ENCODE peak calls at places on chromosome 20, in six cellular contexts. One of them, this sample, is unnamed.

GRCh38 chr20:10469599-10469998 is 34.5 kb downstream of the SLX4IP start:
- DNase-seq in WTC11: no peak
- DNase-seq in psoas muscle: peak
- DNase-seq in HFFc6: peak
- DNase-seq in colonic mucosa: peak
- DNase-seq in brain microvascular endothelial cell: peak
- DNase-seq in this sample: no peak

GRCh38 chr20:15220778-15221565 is 883.6 kb upstream of the FLRT3 start:
- DNase-seq in WTC11: no peak
- DNase-seq in brain microvascular endothelial cell: peak
- DNase-seq in psoas muscle: no peak
- DNase-seq in colonic mucosa: no peak
- DNase-seq in HFFc6: no peak
- DNase-seq in this sample: no peak

GRCh38 chr20:34703573-34704176 is 469 bp upstream of the TP53INP2 start:
- DNase-seq in brain microvascular endothelial cell: peak
- DNase-seq in psoas muscle: no peak
- DNase-seq in colonic mucosa: peak
- DNase-seq in HFFc6: no peak
- DNase-seq in WTC11: peak
- DNase-seq in this sample: no peak

GRCh38 chr20:20864346-20865096 is 152.1 kb upstream of the RALGAPA2 start:
- DNase-seq in HFFc6: peak
- DNase-seq in colonic mucosa: no peak
- DNase-seq in psoas muscle: no peak
- DNase-seq in brain microvascular endothelial cell: no peak
- DNase-seq in WTC11: no peak
- DNase-seq in this sample: no peak

GRCh38 chr20:34705383-34706021 is 1.4 kb downstream of the TP53INP2 start:
- DNase-seq in HFFc6: peak
- DNase-seq in WTC11: peak
- DNase-seq in psoas muscle: no peak
- DNase-seq in colonic mucosa: peak
- DNase-seq in brain microvascular endothelial cell: peak
- DNase-seq in this sample: no peak

GRCh38 chr20:38023181-38024085 is 9.8 kb downstream of the TTI1 start:
- DNase-seq in brain microvascular endothelial cell: peak
- DNase-seq in psoas muscle: no peak
- DNase-seq in HFFc6: peak
- DNase-seq in WTC11: no peak
- DNase-seq in colonic mucosa: no peak
- DNase-seq in this sample: no peak

GRCh38 chr20:36852187-36852586 is 23.8 kb upstream of the TLDC2 start:
- DNase-seq in HFFc6: no peak
- DNase-seq in WTC11: no peak
- DNase-seq in brain microvascular endothelial cell: no peak
- DNase-seq in psoas muscle: no peak
- DNase-seq in colonic mucosa: no peak
- DNase-seq in this sample: no peak

GRCh38 chr20:51346686-51347485 is 195.6 kb downstream of the NFATC2 start:
- DNase-seq in WTC11: no peak
- DNase-seq in brain microvascular endothelial cell: peak
- DNase-seq in colonic mucosa: no peak
- DNase-seq in HFFc6: peak
- DNase-seq in psoas muscle: no peak
- DNase-seq in this sample: no peak

GRCh38 chr20:21289651-21290050 is 13.5 kb upstream of the XRN2 start:
- DNase-seq in HFFc6: no peak
- DNase-seq in psoas muscle: no peak
- DNase-seq in WTC11: no peak
- DNase-seq in brain microvascular endothelial cell: no peak
- DNase-seq in colonic mucosa: no peak
- DNase-seq in this sample: no peak

GRCh38 chr20:55211481-55211880 is 736.1 kb downstream of the DOK5 start:
- DNase-seq in brain microvascular endothelial cell: no peak
- DNase-seq in colonic mucosa: no peak
- DNase-seq in HFFc6: no peak
- DNase-seq in psoas muscle: no peak
- DNase-seq in WTC11: no peak
- DNase-seq in this sample: no peak

GRCh38 chr20:17925940-17926300 is 42.7 kb downstream of the SNX5 start:
- DNase-seq in psoas muscle: no peak
- DNase-seq in colonic mucosa: no peak
- DNase-seq in brain microvascular endothelial cell: no peak
- DNase-seq in WTC11: no peak
- DNase-seq in HFFc6: no peak
- DNase-seq in this sample: no peak

GRCh38 chr20:13786143-13786828 is 1.5 kb downstream of the NDUFAF5 start:
- DNase-seq in psoas muscle: no peak
- DNase-seq in brain microvascular endothelial cell: no peak
- DNase-seq in colonic mucosa: no peak
- DNase-seq in WTC11: no peak
- DNase-seq in HFFc6: no peak
- DNase-seq in this sample: no peak

GRCh38 chr20:13784893-13785715 is at the start of the genes ESF1 and NDUFAF5:
- DNase-seq in WTC11: peak
- DNase-seq in HFFc6: peak
- DNase-seq in colonic mucosa: peak
- DNase-seq in brain microvascular endothelial cell: peak
- DNase-seq in psoas muscle: peak
- DNase-seq in this sample: peak

GRCh38 chr20:13790708-13791107 is 5.9 kb downstream of the NDUFAF5 start:
- DNase-seq in HFFc6: no peak
- DNase-seq in brain microvascular endothelial cell: no peak
- DNase-seq in psoas muscle: no peak
- DNase-seq in colonic mucosa: no peak
- DNase-seq in WTC11: no peak
- DNase-seq in this sample: no peak

GRCh38 chr20:13791562-13792459 is 7.0 kb downstream of the NDUFAF5 start:
- DNase-seq in HFFc6: no peak
- DNase-seq in psoas muscle: no peak
- DNase-seq in WTC11: no peak
- DNase-seq in brain microvascular endothelial cell: no peak
- DNase-seq in colonic mucosa: no peak
- DNase-seq in this sample: no peak

GRCh38 chr20:13788167-13788834 is 3.5 kb downstream of the NDUFAF5 start:
- DNase-seq in colonic mucosa: peak
- DNase-seq in psoas muscle: no peak
- DNase-seq in brain microvascular endothelial cell: peak
- DNase-seq in HFFc6: peak
- DNase-seq in WTC11: peak
- DNase-seq in this sample: no peak
- TF ChIP-seq CTCF in colonic mucosa: peak
- TF ChIP-seq CTCF in psoas muscle: peak
- TF ChIP-seq CTCF in brain microvascular endothelial cell: peak
- TF ChIP-seq CTCF in HFFc6: peak
- TF ChIP-seq CTCF in WTC11: peak
- TF ChIP-seq CTCF in this sample: peak

GRCh38 chr20:53296451-53297153 is 297.0 kb downstream of the ZNF217 start:
- DNase-seq in WTC11: no peak
- DNase-seq in brain microvascular endothelial cell: no peak
- DNase-seq in colonic mucosa: no peak
- DNase-seq in HFFc6: no peak
- DNase-seq in psoas muscle: no peak
- DNase-seq in this sample: no peak

GRCh38 chr20:53294804-53295203 is 298.8 kb downstream of the ZNF217 start:
- DNase-seq in psoas muscle: no peak
- DNase-seq in HFFc6: no peak
- DNase-seq in WTC11: no peak
- DNase-seq in colonic mucosa: no peak
- DNase-seq in brain microvascular endothelial cell: no peak
- DNase-seq in this sample: no peak

GRCh38 chr20:53292347-53292746 is 301.3 kb downstream of the ZNF217 start:
- DNase-seq in brain microvascular endothelial cell: no peak
- DNase-seq in colonic mucosa: no peak
- DNase-seq in psoas muscle: no peak
- DNase-seq in HFFc6: no peak
- DNase-seq in WTC11: no peak
- DNase-seq in this sample: no peak

GRCh38 chr20:53287357-53288042 is 306.1 kb downstream of the ZNF217 start:
- DNase-seq in WTC11: no peak
- DNase-seq in psoas muscle: no peak
- DNase-seq in colonic mucosa: no peak
- DNase-seq in HFFc6: no peak
- DNase-seq in brain microvascular endothelial cell: no peak
- DNase-seq in this sample: no peak

DNA sequence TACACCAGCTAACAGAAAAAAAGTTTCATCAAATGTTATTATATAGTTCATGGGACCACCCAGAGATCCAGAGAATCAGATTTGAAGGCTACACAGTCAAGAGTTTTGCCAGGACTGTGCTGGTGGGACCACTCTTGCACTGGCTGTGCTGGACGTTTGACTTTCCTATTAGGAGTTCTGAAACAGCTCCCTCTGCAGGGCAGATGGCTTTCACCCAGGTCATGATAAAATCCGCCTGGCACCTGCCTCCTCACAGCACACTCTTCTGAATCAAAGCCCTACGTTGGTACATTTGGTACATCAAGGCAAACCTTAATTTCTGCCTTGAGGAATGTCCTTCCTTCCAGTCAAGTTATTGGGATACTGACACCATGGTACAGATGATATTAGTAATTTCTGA is 302.1 kb downstream of the ZNF217 start:
- DNase-seq in WTC11: peak
- DNase-seq in HFFc6: no peak
- DNase-seq in psoas muscle: no peak
- DNase-seq in colonic mucosa: no peak
- DNase-seq in brain microvascular endothelial cell: no peak
- DNase-seq in this sample: no peak
- TF ChIP-seq CTCF in WTC11: peak
- TF ChIP-seq CTCF in HFFc6: peak
- TF ChIP-seq CTCF in psoas muscle: no peak
- TF ChIP-seq CTCF in colonic mucosa: no peak
- TF ChIP-seq CTCF in brain microvascular endothelial cell: no peak
- TF ChIP-seq CTCF in this sample: no peak

GRCh38 chr20:58651548-58651822 is 402 bp downstream of the STX16 start:
- DNase-seq in psoas muscle: no peak
- DNase-seq in colonic mucosa: no peak
- DNase-seq in WTC11: no peak
- DNase-seq in HFFc6: no peak
- DNase-seq in brain microvascular endothelial cell: no peak
- DNase-seq in this sample: no peak

GRCh38 chr20:58652606-58653303 is 1.7 kb downstream of the STX16 start:
- DNase-seq in psoas muscle: no peak
- DNase-seq in WTC11: peak
- DNase-seq in HFFc6: no peak
- DNase-seq in colonic mucosa: no peak
- DNase-seq in brain microvascular endothelial cell: no peak
- DNase-seq in this sample: no peak

GRCh38 chr20:58650776-58651547 is at the start of gene STX16:
- DNase-seq in WTC11: peak
- DNase-seq in psoas muscle: peak
- DNase-seq in brain microvascular endothelial cell: peak
- DNase-seq in colonic mucosa: peak
- DNase-seq in HFFc6: peak
- DNase-seq in this sample: peak

GRCh38 chr20:58650181-58650775 is 805 bp upstream of the STX16 start:
- DNase-seq in brain microvascular endothelial cell: no peak
- DNase-seq in HFFc6: no peak
- DNase-seq in WTC11: no peak
- DNase-seq in psoas muscle: no peak
- DNase-seq in colonic mucosa: peak
- DNase-seq in this sample: peak

GRCh38 chr20:58651823-58652605 is 931 bp downstream of the STX16 start:
- DNase-seq in psoas muscle: peak
- DNase-seq in HFFc6: peak
- DNase-seq in brain microvascular endothelial cell: peak
- DNase-seq in WTC11: peak
- DNase-seq in colonic mucosa: peak
- DNase-seq in this sample: peak
- TF ChIP-seq CTCF in psoas muscle: no peak
- TF ChIP-seq CTCF in HFFc6: no peak
- TF ChIP-seq CTCF in brain microvascular endothelial cell: no peak
- TF ChIP-seq CTCF in WTC11: no peak
- TF ChIP-seq CTCF in colonic mucosa: no peak
- TF ChIP-seq CTCF in this sample: peak

DNA sequence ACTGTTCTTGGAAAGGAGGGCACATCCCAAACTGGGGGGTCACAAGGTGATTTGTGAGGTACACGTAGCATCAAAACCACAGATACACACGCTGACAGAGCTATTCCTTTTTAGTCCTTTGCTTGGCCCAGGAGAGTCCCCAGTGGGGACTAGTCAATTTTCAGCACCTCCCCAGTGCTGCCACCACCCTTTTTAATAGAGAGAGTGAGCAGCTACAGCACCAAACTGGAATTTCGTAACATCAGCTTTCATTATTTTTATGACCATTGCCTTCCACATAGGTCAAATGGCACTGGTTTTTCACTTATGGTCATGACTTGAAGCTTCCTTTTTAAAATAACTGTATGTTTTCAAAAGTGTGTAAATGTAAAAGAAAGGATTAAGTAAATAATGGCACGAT is 95.4 kb downstream of the ANKRD60 start:
- DNase-seq in WTC11: no peak
- DNase-seq in psoas muscle: no peak
- DNase-seq in HFFc6: no peak
- DNase-seq in brain microvascular endothelial cell: no peak
- DNase-seq in colonic mucosa: no peak
- DNase-seq in this sample: no peak
- TF ChIP-seq CTCF in WTC11: no peak
- TF ChIP-seq CTCF in psoas muscle: no peak
- TF ChIP-seq CTCF in HFFc6: no peak
- TF ChIP-seq CTCF in brain microvascular endothelial cell: no peak
- TF ChIP-seq CTCF in colonic mucosa: no peak
- TF ChIP-seq CTCF in this sample: no peak

DNA sequence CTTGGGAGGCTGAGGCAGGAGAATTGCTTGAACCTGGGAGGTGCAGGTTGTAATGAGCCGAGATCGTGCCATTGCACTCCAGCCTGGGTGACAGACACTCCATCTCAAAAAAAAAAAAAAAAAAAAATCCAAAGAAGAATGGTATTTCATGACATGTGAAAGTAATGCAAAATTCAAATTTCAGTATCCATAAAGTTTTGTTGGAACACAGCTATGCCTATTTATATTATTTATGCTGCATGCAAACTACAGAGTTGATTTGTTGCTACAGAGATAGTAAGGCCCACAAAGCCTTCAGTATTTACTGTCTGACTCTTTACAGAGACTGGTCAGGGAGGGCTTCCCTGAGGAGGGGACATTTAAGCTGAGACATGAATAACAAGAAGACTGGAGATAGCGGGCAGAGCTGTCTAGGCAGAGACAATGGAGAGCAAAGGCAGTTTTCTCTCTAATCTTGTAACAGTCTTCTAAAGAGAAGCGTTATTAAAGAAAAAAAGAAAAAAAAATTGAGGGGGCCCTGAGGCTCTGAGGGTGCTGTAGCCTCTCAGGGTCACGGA is 2.7 kb upstream of the SLC9A8 start:
- DNase-seq in WTC11: no peak
- DNase-seq in psoas muscle: no peak
- DNase-seq in brain microvascular endothelial cell: no peak
- DNase-seq in colonic mucosa: no peak
- DNase-seq in HFFc6: no peak
- DNase-seq in this sample: no peak
- TF ChIP-seq CTCF in WTC11: no peak
- TF ChIP-seq CTCF in psoas muscle: no peak
- TF ChIP-seq CTCF in brain microvascular endothelial cell: no peak
- TF ChIP-seq CTCF in colonic mucosa: no peak
- TF ChIP-seq CTCF in HFFc6: no peak
- TF ChIP-seq CTCF in this sample: no peak

GRCh38 chr20:62352402-62353288 is 14.5 kb downstream of the LAMA5 start:
- DNase-seq in colonic mucosa: no peak
- DNase-seq in psoas muscle: peak
- DNase-seq in HFFc6: no peak
- DNase-seq in brain microvascular endothelial cell: no peak
- DNase-seq in WTC11: no peak
- DNase-seq in this sample: no peak
- TF ChIP-seq CTCF in colonic mucosa: no peak
- TF ChIP-seq CTCF in psoas muscle: peak
- TF ChIP-seq CTCF in HFFc6: no peak
- TF ChIP-seq CTCF in brain microvascular endothelial cell: no peak
- TF ChIP-seq CTCF in WTC11: no peak
- TF ChIP-seq CTCF in this sample: no peak